ENCODE peak calls at places on chromosomes 7 and 10, in seven cellular contexts. One of them, this sample, is unnamed.

GRCh38 chr10:97629289-97629688 is 4.0 kb downstream of the MORN4 start:
- DNase-seq in NCI-H1105 treated with DMSO at 0.1 percent for 48 hours: no peak
- DNase-seq in cardiac septum: no peak
- DNase-seq in cardiac fibroblast: no peak
- DNase-seq in ecto neural progenitor cell: no peak
- DNase-seq in neural progenitor cell: no peak
- DNase-seq in iPS-NIHi11: no peak
- DNase-seq in this sample: no peak

GRCh38 chr7:128862571-128863432 is at the start of gene ATP6V1F:
- DNase-seq in NCI-H1105 treated with DMSO at 0.1 percent for 48 hours: peak
- DNase-seq in cardiac septum: peak
- DNase-seq in cardiac fibroblast: peak
- DNase-seq in ecto neural progenitor cell: peak
- DNase-seq in neural progenitor cell: peak
- DNase-seq in iPS-NIHi11: peak
- DNase-seq in this sample: peak

GRCh38 chr10:87771871-87772500 is 46.0 kb downstream of the ATAD1 start:
- DNase-seq in NCI-H1105 treated with DMSO at 0.1 percent for 48 hours: peak
- DNase-seq in cardiac septum: no peak
- DNase-seq in cardiac fibroblast: peak
- DNase-seq in ecto neural progenitor cell: no peak
- DNase-seq in neural progenitor cell: peak
- DNase-seq in iPS-NIHi11: peak
- DNase-seq in this sample: peak

GRCh38 chr7:111987115-111987826 is 218.9 kb downstream of the DOCK4 start:
- DNase-seq in NCI-H1105 treated with DMSO at 0.1 percent for 48 hours: no peak
- DNase-seq in cardiac septum: no peak
- DNase-seq in cardiac fibroblast: peak
- DNase-seq in ecto neural progenitor cell: no peak
- DNase-seq in neural progenitor cell: no peak
- DNase-seq in iPS-NIHi11: no peak
- DNase-seq in this sample: peak

GRCh38 chr7:5494320-5494682 is 70.7 kb upstream of the TNRC18 start:
- DNase-seq in NCI-H1105 treated with DMSO at 0.1 percent for 48 hours: no peak
- DNase-seq in cardiac septum: no peak
- DNase-seq in cardiac fibroblast: no peak
- DNase-seq in ecto neural progenitor cell: no peak
- DNase-seq in neural progenitor cell: no peak
- DNase-seq in iPS-NIHi11: no peak
- DNase-seq in this sample: no peak

GRCh38 chr7:8773518-8773917 is 340.1 kb downstream of the NXPH1 start:
- DNase-seq in NCI-H1105 treated with DMSO at 0.1 percent for 48 hours: no peak
- DNase-seq in cardiac septum: no peak
- DNase-seq in cardiac fibroblast: no peak
- DNase-seq in ecto neural progenitor cell: no peak
- DNase-seq in neural progenitor cell: no peak
- DNase-seq in iPS-NIHi11: no peak
- DNase-seq in this sample: no peak

GRCh38 chr7:74453321-74454011 is at the start of gene GTF2IRD1:
- DNase-seq in NCI-H1105 treated with DMSO at 0.1 percent for 48 hours: peak
- DNase-seq in cardiac septum: no peak
- DNase-seq in cardiac fibroblast: peak
- DNase-seq in ecto neural progenitor cell: peak
- DNase-seq in neural progenitor cell: peak
- DNase-seq in iPS-NIHi11: peak
- DNase-seq in this sample: peak

GRCh38 chr10:82882722-82883121 is 1007.7 kb downstream of the NRG3 start:
- DNase-seq in NCI-H1105 treated with DMSO at 0.1 percent for 48 hours: no peak
- DNase-seq in cardiac septum: no peak
- DNase-seq in cardiac fibroblast: no peak
- DNase-seq in ecto neural progenitor cell: no peak
- DNase-seq in neural progenitor cell: no peak
- DNase-seq in iPS-NIHi11: no peak
- DNase-seq in this sample: no peak

GRCh38 chr10:93821051-93821772 is 63.5 kb downstream of the LGI1 start:
- DNase-seq in NCI-H1105 treated with DMSO at 0.1 percent for 48 hours: peak
- DNase-seq in cardiac septum: no peak
- DNase-seq in cardiac fibroblast: peak
- DNase-seq in ecto neural progenitor cell: no peak
- DNase-seq in neural progenitor cell: peak
- DNase-seq in iPS-NIHi11: no peak
- DNase-seq in this sample: peak

GRCh38 chr7:148978091-148978490 is 50.2 kb downstream of the PDIA4 start:
- DNase-seq in NCI-H1105 treated with DMSO at 0.1 percent for 48 hours: no peak
- DNase-seq in cardiac septum: no peak
- DNase-seq in cardiac fibroblast: no peak
- DNase-seq in ecto neural progenitor cell: no peak
- DNase-seq in neural progenitor cell: no peak
- DNase-seq in iPS-NIHi11: no peak
- DNase-seq in this sample: no peak

GRCh38 chr7:36967387-36967786 is 243.1 kb upstream of the AOAH start:
- DNase-seq in NCI-H1105 treated with DMSO at 0.1 percent for 48 hours: peak
- DNase-seq in cardiac septum: no peak
- DNase-seq in cardiac fibroblast: peak
- DNase-seq in ecto neural progenitor cell: peak
- DNase-seq in neural progenitor cell: peak
- DNase-seq in iPS-NIHi11: peak
- DNase-seq in this sample: peak

GRCh38 chr7:156499247-156499881 is 141.2 kb upstream of the RNF32 start:
- DNase-seq in NCI-H1105 treated with DMSO at 0.1 percent for 48 hours: no peak
- DNase-seq in cardiac septum: no peak
- DNase-seq in cardiac fibroblast: no peak
- DNase-seq in ecto neural progenitor cell: no peak
- DNase-seq in neural progenitor cell: no peak
- DNase-seq in iPS-NIHi11: no peak
- DNase-seq in this sample: no peak

GRCh38 chr7:27774717-27775328 is 34.9 kb downstream of the TAX1BP1 start:
- DNase-seq in NCI-H1105 treated with DMSO at 0.1 percent for 48 hours: no peak
- DNase-seq in cardiac septum: no peak
- DNase-seq in cardiac fibroblast: peak
- DNase-seq in ecto neural progenitor cell: no peak
- DNase-seq in neural progenitor cell: peak
- DNase-seq in iPS-NIHi11: no peak
- DNase-seq in this sample: peak

GRCh38 chr10:113326160-113327111 is 226.4 kb upstream of the HABP2 start:
- DNase-seq in NCI-H1105 treated with DMSO at 0.1 percent for 48 hours: no peak
- DNase-seq in cardiac septum: no peak
- DNase-seq in cardiac fibroblast: peak
- DNase-seq in ecto neural progenitor cell: peak
- DNase-seq in neural progenitor cell: peak
- DNase-seq in iPS-NIHi11: peak
- DNase-seq in this sample: peak

GRCh38 chr7:5435291-5436002 is 11.8 kb upstream of the TNRC18 start:
- DNase-seq in NCI-H1105 treated with DMSO at 0.1 percent for 48 hours: no peak
- DNase-seq in cardiac septum: no peak
- DNase-seq in cardiac fibroblast: no peak
- DNase-seq in ecto neural progenitor cell: no peak
- DNase-seq in neural progenitor cell: no peak
- DNase-seq in iPS-NIHi11: no peak
- DNase-seq in this sample: no peak

GRCh38 chr10:89278034-89278535 is 23.8 kb upstream of the IFIT2 start:
- DNase-seq in NCI-H1105 treated with DMSO at 0.1 percent for 48 hours: no peak
- DNase-seq in cardiac septum: no peak
- DNase-seq in cardiac fibroblast: peak
- DNase-seq in ecto neural progenitor cell: no peak
- DNase-seq in neural progenitor cell: no peak
- DNase-seq in iPS-NIHi11: no peak
- DNase-seq in this sample: peak

GRCh38 chr7:89837515-89837914 is 316.8 kb upstream of the STEAP1 start:
- DNase-seq in NCI-H1105 treated with DMSO at 0.1 percent for 48 hours: no peak
- DNase-seq in cardiac septum: no peak
- DNase-seq in cardiac fibroblast: peak
- DNase-seq in ecto neural progenitor cell: no peak
- DNase-seq in neural progenitor cell: peak
- DNase-seq in iPS-NIHi11: no peak
- DNase-seq in this sample: peak

GRCh38 chr7:16916111-16916639 is 34.4 kb upstream of the AGR3 start:
- DNase-seq in NCI-H1105 treated with DMSO at 0.1 percent for 48 hours: no peak
- DNase-seq in cardiac septum: no peak
- DNase-seq in cardiac fibroblast: peak
- DNase-seq in ecto neural progenitor cell: no peak
- DNase-seq in neural progenitor cell: no peak
- DNase-seq in iPS-NIHi11: no peak
- DNase-seq in this sample: peak

GRCh38 chr10:72694476-72695369 is 2.8 kb downstream of the MCU start:
- DNase-seq in NCI-H1105 treated with DMSO at 0.1 percent for 48 hours: peak
- DNase-seq in cardiac septum: no peak
- DNase-seq in cardiac fibroblast: peak
- DNase-seq in ecto neural progenitor cell: no peak
- DNase-seq in neural progenitor cell: peak
- DNase-seq in iPS-NIHi11: no peak
- DNase-seq in this sample: no peak

GRCh38 chr10:86370006-86370585 is 3.5 kb upstream of the GRID1 start:
- DNase-seq in NCI-H1105 treated with DMSO at 0.1 percent for 48 hours: no peak
- DNase-seq in cardiac septum: peak
- DNase-seq in cardiac fibroblast: no peak
- DNase-seq in ecto neural progenitor cell: peak
- DNase-seq in neural progenitor cell: no peak
- DNase-seq in iPS-NIHi11: no peak
- DNase-seq in this sample: no peak

GRCh38 chr10:8129438-8129837 is 75.0 kb downstream of the GATA3 start:
- DNase-seq in NCI-H1105 treated with DMSO at 0.1 percent for 48 hours: no peak
- DNase-seq in cardiac septum: no peak
- DNase-seq in cardiac fibroblast: no peak
- DNase-seq in ecto neural progenitor cell: no peak
- DNase-seq in neural progenitor cell: no peak
- DNase-seq in iPS-NIHi11: no peak
- DNase-seq in this sample: no peak

This sample was measured in mesendoderm.